ENCODE peak calls at places on chromosomes 2 and 18, in six cellular contexts. V is NCI-H345, E is substantia nigra, W is H9, P is GM13976, J is T-helper 1 cell. A is an unnamed sample.

GRCh38 chr2:85266424-85267041 is 61.3 kb downstream of the TGOLN2 start:
- DNase-seq in V (peak), W (peak), E (peak), J (peak), P (peak), A (peak)

GRCh38 chr2:239499989-239500914 is 99.4 kb upstream of the HDAC4 start:
- DNase-seq in J (no peak), P (no peak), W (no peak), V (no peak), E (no peak), A (no peak)

GRCh38 chr2:150644298-150645067 is 157.0 kb upstream of the RND3 start:
- DNase-seq in V (no peak), P (no peak), E (no peak), W (no peak), J (no peak), A (no peak)

GRCh38 chr2:160574472-160575140 is 81.0 kb upstream of the RBMS1 start:
- DNase-seq in J (no peak), W (no peak), P (no peak), V (no peak), E (no peak), A (peak)

GRCh38 chr2:210899131-210899530 is 342.7 kb downstream of the CPS1 start:
- DNase-seq in E (no peak), V (no peak), W (no peak), P (no peak), J (no peak), A (no peak)

GRCh38 chr2:27960237-27960912 is 69.8 kb downstream of the BABAM2 start:
- DNase-seq in J (no peak), P (no peak), V (no peak), W (no peak), E (no peak), A (no peak)

GRCh38 chr2:207254526-207255464 is 89.0 kb upstream of the KLF7 start:
- DNase-seq in W (no peak), E (no peak), J (no peak), P (peak), V (no peak), A (peak)

GRCh38 chr2:88212251-88212790 is 42.2 kb downstream of the THNSL2 start:
- DNase-seq in J (no peak), W (peak), P (no peak), E (no peak), V (no peak), A (peak)

GRCh38 chr2:9650119-9650821 is 19.5 kb upstream of the YWHAQ start:
- DNase-seq in V (peak), E (no peak), P (no peak), W (no peak), J (no peak), A (no peak)

GRCh38 chr18:78764544-78764943 is 215.1 kb upstream of the SALL3 start:
- DNase-seq in V (no peak), P (no peak), E (no peak), W (no peak), J (no peak), A (no peak)

GRCh38 chr2:128320609-128321420 is 2.1 kb upstream of the HS6ST1 start:
- DNase-seq in J (no peak), E (no peak), W (no peak), P (peak), V (no peak), A (no peak)

GRCh38 chr2:212926948-212927347 is 224.5 kb downstream of the IKZF2 start:
- DNase-seq in W (no peak), V (no peak), E (no peak), J (no peak), P (no peak), A (no peak)